ENCODE peak calls at places on chromosomes 13 and 19, in six cellular contexts. J is tibial nerve; S is fibroblast of lung; I is hypothalamus; D is M059J; E is stimulated activated CD4-positive, alpha-beta T cell treated with anti-CD3 and anti-CD28 coated beads, Interleukin-12 subunit alpha, Interleukin-12 subunit beta, amount 100 ng/mL, for 4 hours. M is an unnamed sample.

GRCh38 chr13:100301418-100301817 is 212.5 kb downstream of the PCCA start:
- DNase-seq in J (no peak), S (no peak), I (no peak), D (peak; percentile 6), E (no peak), M (no peak)

GRCh38 chr13:102555914-102556553 is 40.8 kb upstream of the TPP2 start:
- DNase-seq in J (no peak), S (peak; percentile 21), I (no peak), D (peak; percentile 54), E (no peak), M (no peak)

GRCh38 chr19:10885241-10886169 is 14.2 kb downstream of the CARM1 start:
- DNase-seq in J (no peak), S (no peak), I (no peak), D (no peak), E (no peak), M (no peak)

GRCh38 chr13:114285166-114285808 is 3.9 kb downstream of the UPF3A start:
- DNase-seq in J (no peak), S (peak; percentile 51), I (no peak), D (peak; percentile 63), E (no peak), M (no peak)

GRCh38 chr13:22837980-22838615 is 342.7 kb upstream of the SGCG start:
- DNase-seq in J (no peak), S (no peak), I (no peak), D (no peak), E (no peak), M (no peak)

GRCh38 chr13:49295231-49295630 is 47.5 kb downstream of the CDADC1 start:
- DNase-seq in J (no peak), S (no peak), I (no peak), D (no peak), E (no peak), M (no peak)

GRCh38 chr19:31128291-31128690 is 220.9 kb downstream of the TSHZ3 start:
- DNase-seq in J (no peak), S (no peak), I (no peak), D (no peak), E (no peak), M (no peak)

GRCh38 chr19:13978306-13978705 is 26.0 kb downstream of the DCAF15 start:
- DNase-seq in J (peak; percentile 71), S (no peak), I (peak; percentile 55), D (no peak), E (peak; percentile 21), M (no peak)

GRCh38 chr19:12891553-12892021 is 627 bp downstream of the GCDH start:
- DNase-seq in J (no peak), S (no peak), I (no peak), D (no peak), E (no peak), M (no peak)

GRCh38 chr13:49517461-49517860 is 21.7 kb downstream of the PHF11 start:
- DNase-seq in J (no peak), S (no peak), I (peak; percentile 3), D (no peak), E (no peak), M (no peak)

GRCh38 chr13:32212420-32212819 is 102.7 kb downstream of the ZAR1L start:
- DNase-seq in J (no peak), S (peak; percentile 92), I (no peak), D (peak; percentile 59), E (no peak), M (no peak)

GRCh38 chr13:95455782-95456181 is 96.7 kb upstream of the CLDN10 start:
- DNase-seq in J (no peak), S (no peak), I (no peak), D (no peak), E (no peak), M (no peak)

GRCh38 chr13:110168999-110169933 is 137.7 kb downstream of the COL4A1 start:
- DNase-seq in J (no peak), S (no peak), I (no peak), D (no peak), E (no peak), M (no peak)

GRCh38 chr19:23071087-23071511 is 45.7 kb upstream of the ZNF730 start:
- DNase-seq in J (no peak), S (peak; percentile 36), I (peak; percentile 8), D (no peak), E (no peak), M (no peak)

GRCh38 chr13:58907347-58907746 is 1256.4 kb downstream of the DIAPH3 start:
- DNase-seq in J (no peak), S (no peak), I (no peak), D (no peak), E (no peak), M (no peak)

GRCh38 chr19:47225746-47226425 is 5.1 kb downstream of the BBC3 start:
- DNase-seq in J (peak; percentile 79), S (peak; percentile 79), I (peak; percentile 88), D (peak; percentile 82), E (peak; percentile 83), M (peak; percentile 95)

GRCh38 chr19:5676711-5677110 is 3.6 kb downstream of the MICOS13 start:
- DNase-seq in J (no peak), S (no peak), I (no peak), D (no peak), E (no peak), M (no peak)

GRCh38 chr13:45784755-45785675 is 66.5 kb downstream of the SIAH3 start:
- DNase-seq in J (no peak), S (no peak), I (no peak), D (no peak), E (no peak), M (no peak)

GRCh38 chr13:44719857-44720671 is 143.9 kb upstream of the TSC22D1 start:
- DNase-seq in J (no peak), S (peak; percentile 99), I (no peak), D (peak; percentile 80), E (no peak), M (no peak)

GRCh38 chr13:46633416-46633815 is 80.4 kb downstream of the LRCH1 start:
- DNase-seq in J (no peak), S (peak; percentile 91), I (no peak), D (peak; percentile 79), E (no peak), M (no peak)

GRCh38 chr13:106393776-106394175 is 141.7 kb downstream of the EFNB2 start:
- DNase-seq in J (no peak), S (no peak), I (no peak), D (no peak), E (no peak), M (no peak)

GRCh38 chr19:21851596-21852345 is 15.8 kb upstream of the ZNF43 start:
- DNase-seq in J (peak; percentile 90), S (peak; percentile 95), I (peak; percentile 87), D (peak; percentile 95), E (peak; percentile 83), M (peak; percentile 86)

GRCh38 chr13:54845351-54845965 is 1816.8 kb downstream of the OLFM4 start:
- DNase-seq in J (no peak), S (no peak), I (no peak), D (no peak), E (no peak), M (no peak)

M was measured in HuH-7.5.